ENCODE peak calls at places on chromosomes 3 and 15, in four cellular contexts. One of them, this sample, is unnamed. For H3K9me3, the result is how much of the 10 kb centered on the place peaks cover.

GRCh38 chr15:76024021-76024768 is 12.0 kb upstream of the NRG4 start:
- DNase-seq in IMR-90: no peak
- DNase-seq in endodermal cell: no peak
- DNase-seq in right cardiac atrium: no peak
- DNase-seq in this sample: no peak

GRCh38 chr3:46488735-46489361 is 8.9 kb upstream of the RTP3 start:
- DNase-seq in IMR-90: peak
- DNase-seq in endodermal cell: peak
- DNase-seq in right cardiac atrium: peak
- DNase-seq in this sample: peak

GRCh38 chr3:12308517-12308916 is 19.6 kb downstream of the PPARG start:
- DNase-seq in IMR-90: peak
- DNase-seq in endodermal cell: no peak
- DNase-seq in right cardiac atrium: no peak
- DNase-seq in this sample: no peak

GRCh38 chr15:36810656-36811449 is 231.4 kb downstream of the CDIN1 start:
- DNase-seq in IMR-90: no peak
- DNase-seq in endodermal cell: peak
- DNase-seq in right cardiac atrium: no peak
- DNase-seq in this sample: no peak

GRCh38 chr3:10008588-10009344 is 17.5 kb upstream of the FANCD2 start:
- DNase-seq in IMR-90: peak
- DNase-seq in endodermal cell: peak
- DNase-seq in right cardiac atrium: peak
- DNase-seq in this sample: peak

GRCh38 chr3:174122411-174122810 is 724.9 kb downstream of the NLGN1 start:
- DNase-seq in IMR-90: no peak
- DNase-seq in endodermal cell: no peak
- DNase-seq in right cardiac atrium: no peak
- DNase-seq in this sample: no peak

GRCh38 chr3:134656211-134656800 is 5.5 kb upstream of the KY start:
- DNase-seq in IMR-90: no peak
- DNase-seq in endodermal cell: peak
- DNase-seq in right cardiac atrium: no peak
- DNase-seq in this sample: no peak

GRCh38 chr3:150165396-150166094 is 194.8 kb upstream of the PFN2 start:
- DNase-seq in IMR-90: no peak
- DNase-seq in endodermal cell: no peak
- DNase-seq in right cardiac atrium: no peak
- DNase-seq in this sample: no peak

GRCh38 chr15:30921781-30922371 is 18.2 kb downstream of the FAN1 start:
- DNase-seq in IMR-90: no peak
- DNase-seq in endodermal cell: peak
- DNase-seq in right cardiac atrium: peak
- DNase-seq in this sample: no peak

GRCh38 chr3:56988874-56989433 is 71.5 kb upstream of the SPATA12 start:
- DNase-seq in IMR-90: peak
- DNase-seq in endodermal cell: peak
- DNase-seq in right cardiac atrium: peak
- DNase-seq in this sample: peak

GRCh38 chr3:54157860-54158259 is 35.5 kb downstream of the CACNA2D3 start:
- DNase-seq in IMR-90: no peak
- DNase-seq in endodermal cell: no peak
- DNase-seq in right cardiac atrium: no peak
- DNase-seq in this sample: no peak

GRCh38 chr3:119514637-119515036 is 16.3 kb downstream of the TIMMDC1 start:
- DNase-seq in IMR-90: no peak
- DNase-seq in endodermal cell: no peak
- DNase-seq in right cardiac atrium: no peak
- DNase-seq in this sample: no peak

GRCh38 chr3:93924491-93924890 is 49.2 kb downstream of the PROS1 start:
- DNase-seq in IMR-90: no peak
- DNase-seq in endodermal cell: no peak
- DNase-seq in right cardiac atrium: no peak
- DNase-seq in this sample: no peak

GRCh38 chr3:50256978-50257890 is 11.7 kb upstream of the SEMA3B start:
- DNase-seq in IMR-90: no peak
- DNase-seq in endodermal cell: peak
- DNase-seq in right cardiac atrium: no peak
- DNase-seq in this sample: no peak

GRCh38 chr15:88858934-88859333 is 36.4 kb downstream of the HAPLN3 start:
- DNase-seq in IMR-90: no peak
- DNase-seq in endodermal cell: no peak
- DNase-seq in right cardiac atrium: no peak
- DNase-seq in this sample: no peak

GRCh38 chr15:100245855-100246254 is 95.9 kb downstream of the ADAMTS17 start:
- DNase-seq in IMR-90: no peak
- DNase-seq in endodermal cell: no peak
- DNase-seq in right cardiac atrium: no peak
- DNase-seq in this sample: no peak

GRCh38 chr3:188739547-188739946 is 432.2 kb upstream of the TPRG1 start:
- DNase-seq in IMR-90: no peak
- DNase-seq in endodermal cell: no peak
- DNase-seq in right cardiac atrium: no peak
- DNase-seq in this sample: no peak

GRCh38 chr15:51765751-51766150 is 14.4 kb downstream of the TMOD2 start:
- DNase-seq in IMR-90: no peak
- DNase-seq in endodermal cell: no peak
- DNase-seq in right cardiac atrium: no peak
- DNase-seq in this sample: no peak

GRCh38 chr3:16427309-16427965 is 86.1 kb downstream of the RFTN1 start:
- DNase-seq in IMR-90: peak
- DNase-seq in endodermal cell: no peak
- DNase-seq in right cardiac atrium: no peak
- DNase-seq in this sample: peak

GRCh38 chr15:35673093-35673573 is 127.2 kb upstream of the DPH6 start:
- DNase-seq in IMR-90: no peak
- DNase-seq in endodermal cell: no peak
- DNase-seq in right cardiac atrium: peak
- DNase-seq in this sample: no peak

GRCh38 chr3:73805435-73805834 is 180.7 kb upstream of the PDZRN3 start:
- DNase-seq in IMR-90: no peak
- DNase-seq in endodermal cell: no peak
- DNase-seq in right cardiac atrium: peak
- DNase-seq in this sample: no peak

GRCh38 chr3:177338697-177339219 is 141.5 kb upstream of the TBL1XR1 start:
- DNase-seq in IMR-90: peak
- DNase-seq in endodermal cell: no peak
- DNase-seq in right cardiac atrium: no peak
- DNase-seq in this sample: no peak

GRCh38 chr3:36843065-36844051 is 79.0 kb upstream of the DCLK3 start:
- DNase-seq in IMR-90: peak
- DNase-seq in endodermal cell: peak
- DNase-seq in right cardiac atrium: no peak
- DNase-seq in this sample: no peak

GRCh38 chr15:72307036-72307435 is 12.9 kb downstream of the CELF6 start:
- DNase-seq in IMR-90: no peak
- DNase-seq in endodermal cell: no peak
- DNase-seq in right cardiac atrium: no peak
- DNase-seq in this sample: peak

GRCh38 chr15:76337047-76337738 is 620 bp downstream of the ISL2 start:
- DNase-seq in IMR-90: peak
- DNase-seq in endodermal cell: peak
- DNase-seq in right cardiac atrium: no peak
- DNase-seq in this sample: no peak

DNA sequence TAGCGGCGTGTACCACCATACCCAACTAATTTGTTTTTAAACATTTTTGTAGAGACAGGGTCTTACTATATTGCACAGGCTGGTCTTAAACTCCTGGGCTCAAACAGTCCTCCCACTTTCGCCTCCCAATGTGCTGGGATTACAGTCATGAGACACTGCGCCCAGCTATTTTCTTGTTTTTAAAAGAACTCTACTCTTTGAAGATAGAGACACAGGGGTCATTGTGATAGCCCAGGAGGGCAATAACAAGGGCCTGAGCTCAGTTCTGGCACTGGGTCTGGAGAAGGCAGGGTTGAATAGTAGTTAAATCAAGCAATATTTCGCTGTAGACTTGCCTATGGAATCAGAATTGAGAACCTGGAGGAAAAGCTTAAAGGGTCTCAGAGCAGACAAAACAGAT is 98.8 kb downstream of the ANP32A start:
- DNase-seq in IMR-90: no peak
- DNase-seq in endodermal cell: no peak
- DNase-seq in right cardiac atrium: no peak
- DNase-seq in this sample: no peak
- H3K4me3 ChIP-seq in IMR-90: no peak
- H3K4me3 ChIP-seq in endodermal cell: no peak
- H3K4me3 ChIP-seq in right cardiac atrium: no peak
- H3K4me3 ChIP-seq in this sample: no peak

GRCh38 chr15:25061808-25062550 is 107.2 kb downstream of the SNRPN start:
- DNase-seq in IMR-90: no peak
- DNase-seq in endodermal cell: peak
- DNase-seq in right cardiac atrium: no peak
- DNase-seq in this sample: peak

GRCh38 chr15:25065286-25065685 is 110.5 kb downstream of the SNRPN start:
- DNase-seq in IMR-90: no peak
- DNase-seq in endodermal cell: no peak
- DNase-seq in right cardiac atrium: no peak
- DNase-seq in this sample: no peak

GRCh38 chr15:25060472-25060803 is 105.7 kb downstream of the SNRPN start:
- DNase-seq in IMR-90: no peak
- DNase-seq in endodermal cell: no peak
- DNase-seq in right cardiac atrium: no peak
- DNase-seq in this sample: peak

GRCh38 chr15:25060996-25061620 is 106.3 kb downstream of the SNRPN start:
- DNase-seq in IMR-90: no peak
- DNase-seq in endodermal cell: peak
- DNase-seq in right cardiac atrium: no peak
- DNase-seq in this sample: no peak

DNA sequence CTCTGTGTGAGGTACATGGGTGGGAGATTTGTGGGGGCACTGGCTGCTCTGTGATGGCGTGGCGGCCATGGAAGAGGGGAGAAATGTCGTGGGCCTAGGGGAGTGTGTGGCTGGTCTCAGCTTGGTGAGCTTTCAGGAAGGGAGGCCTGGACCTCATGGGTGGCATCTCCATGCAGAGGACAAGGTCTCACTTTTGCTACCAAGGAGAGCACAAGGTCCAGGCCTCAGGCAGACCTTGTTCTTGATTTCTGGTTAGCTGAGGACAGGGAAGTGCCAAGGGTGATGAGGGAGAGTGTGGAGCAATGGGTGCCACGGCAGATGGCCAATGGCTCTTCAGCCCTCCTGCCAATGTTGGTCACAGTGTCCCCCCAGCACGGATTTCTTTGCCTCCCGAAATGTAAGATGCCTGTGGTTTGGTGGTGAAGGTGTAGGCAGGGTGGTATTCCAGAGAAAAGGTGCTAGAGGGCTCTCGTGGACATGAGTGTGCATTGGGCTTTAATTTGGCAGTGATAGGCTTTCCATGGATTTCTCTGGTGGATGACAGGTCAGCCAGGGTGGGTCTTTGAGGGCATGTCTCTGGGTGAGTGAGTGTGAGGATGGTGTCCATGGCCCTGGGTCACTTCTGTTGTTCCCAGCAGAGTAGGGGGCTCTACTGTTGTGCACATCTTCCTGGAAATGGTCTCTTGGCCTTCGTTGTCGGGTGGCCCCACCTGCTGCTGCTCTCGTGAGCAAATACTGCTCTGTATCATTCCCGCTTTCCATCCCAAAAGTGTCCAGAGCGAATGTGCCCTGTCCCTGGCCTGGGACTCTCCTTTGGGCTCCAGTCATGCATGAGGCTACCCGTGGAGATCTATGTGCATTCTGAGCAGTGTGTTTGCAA is 108.0 kb downstream of the SNRPN start:
- DNase-seq in IMR-90: no peak
- DNase-seq in endodermal cell: peak
- DNase-seq in right cardiac atrium: no peak
- DNase-seq in this sample: no peak
- H3K9me3 ChIP-seq in IMR-90: half or more
- H3K9me3 ChIP-seq in endodermal cell: half or more
- H3K9me3 ChIP-seq in right cardiac atrium: half or more
- H3K9me3 ChIP-seq in this sample: under half

GRCh38 chr3:39212665-39213064 is 20.3 kb upstream of the XIRP1 start:
- DNase-seq in IMR-90: no peak
- DNase-seq in endodermal cell: no peak
- DNase-seq in right cardiac atrium: no peak
- DNase-seq in this sample: no peak

GRCh38 chr3:39220551-39221530 is 28.4 kb upstream of the XIRP1 start:
- DNase-seq in IMR-90: no peak
- DNase-seq in endodermal cell: no peak
- DNase-seq in right cardiac atrium: no peak
- DNase-seq in this sample: no peak

GRCh38 chr3:39219702-39220101 is 27.3 kb upstream of the XIRP1 start:
- DNase-seq in IMR-90: no peak
- DNase-seq in endodermal cell: no peak
- DNase-seq in right cardiac atrium: no peak
- DNase-seq in this sample: no peak

GRCh38 chr3:39213613-39214012 is 21.2 kb upstream of the XIRP1 start:
- DNase-seq in IMR-90: no peak
- DNase-seq in endodermal cell: no peak
- DNase-seq in right cardiac atrium: no peak
- DNase-seq in this sample: no peak

DNA sequence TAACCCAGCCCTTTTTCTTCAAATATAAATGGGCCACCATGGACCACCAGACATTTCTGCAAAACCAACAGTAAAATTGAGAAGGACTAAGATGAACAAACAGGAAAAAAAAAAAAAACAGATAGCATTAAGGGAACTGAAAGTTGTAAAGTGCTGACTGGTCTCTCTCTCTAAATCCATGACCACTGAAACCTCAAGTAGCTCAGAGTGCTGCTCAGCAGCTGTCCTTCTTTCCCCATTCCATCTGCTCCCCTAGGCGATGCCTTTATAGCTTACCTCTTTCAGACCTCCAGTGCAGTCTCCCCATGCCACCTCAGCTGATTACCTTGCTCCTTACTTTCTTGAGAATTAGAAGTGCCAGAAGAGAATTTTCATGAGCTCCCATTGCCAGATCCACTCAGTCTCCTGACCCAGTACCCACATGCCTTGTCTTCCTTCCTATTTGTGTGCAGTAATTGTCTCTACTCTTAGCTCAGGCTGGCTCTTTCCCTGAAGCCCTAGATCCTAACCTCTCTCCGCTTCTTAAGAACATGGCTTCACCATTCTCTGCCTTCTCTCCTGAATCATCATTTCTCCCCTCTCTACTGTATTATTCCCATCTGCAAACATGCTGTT is 23.9 kb upstream of the XIRP1 start:
- DNase-seq in IMR-90: no peak
- DNase-seq in endodermal cell: no peak
- DNase-seq in right cardiac atrium: no peak
- DNase-seq in this sample: no peak
- H3K4me3 ChIP-seq in IMR-90: no peak
- H3K4me3 ChIP-seq in endodermal cell: no peak
- H3K4me3 ChIP-seq in right cardiac atrium: no peak
- H3K4me3 ChIP-seq in this sample: no peak

GRCh38 chr3:112846764-112847163 is at the start of gene CD200R1L:
- DNase-seq in IMR-90: no peak
- DNase-seq in endodermal cell: no peak
- DNase-seq in right cardiac atrium: no peak
- DNase-seq in this sample: no peak
- H3K9me3 ChIP-seq in IMR-90: under half
- H3K9me3 ChIP-seq in endodermal cell: under half
- H3K9me3 ChIP-seq in right cardiac atrium: under half
- H3K9me3 ChIP-seq in this sample: under half